ENCODE peak calls at places on chromosomes 3 and 15, in nine cellular contexts. Z is Panc1; N is ELR; P is stimulated activated CD8-positive, alpha-beta memory T cell treated with anti-CD3 and anti-CD28 coated beads, Interleukin-2, amount 100 ng/mL, for 1 hour; A is left lung; F is tibial artery; L is EL; R is iPS DF 6.9; V is A172. B is an unnamed sample.

GRCh38 chr3:127045435-127046045 is 62.6 kb downstream of the PLXNA1 start:
- DNase-seq in Z (no peak), N (no peak), P (no peak), A (no peak), F (no peak), L (no peak), R (no peak), V (no peak), B (no peak)

GRCh38 chr15:77907824-77908751 is 169.4 kb downstream of the TBC1D2B start:
- DNase-seq in Z (no peak), N (peak; percentile 80), P (peak; percentile 12), A (no peak), F (peak; percentile 20), L (peak; percentile 76), R (no peak), V (peak; percentile 69), B (no peak)

GRCh38 chr3:113084777-113085176 is 94.0 kb downstream of the GTPBP8 start:
- DNase-seq in Z (no peak), N (peak; percentile 33), P (no peak), A (peak; percentile 65), F (no peak), L (peak; percentile 78), R (no peak), V (peak; percentile 65), B (no peak)

GRCh38 chr3:98608029-98608428 is 14.6 kb upstream of the CPOX start:
- DNase-seq in Z (no peak), N (no peak), P (no peak), A (no peak), F (no peak), L (no peak), R (no peak), V (no peak), B (no peak)

GRCh38 chr3:184234224-184234623 is 4.8 kb downstream of the VWA5B2 start:
- DNase-seq in Z (no peak), N (peak; percentile 91), P (no peak), A (peak; percentile 85), F (no peak), L (peak; percentile 88), R (no peak), V (peak; percentile 94), B (no peak)

GRCh38 chr3:78268716-78269668 is 1229.1 kb downstream of the ROBO2 start:
- DNase-seq in Z (no peak), N (no peak), P (no peak), A (no peak), F (no peak), L (peak; percentile 26), R (no peak), V (no peak), B (no peak)

GRCh38 chr3:123687286-123687685 is 102.4 kb upstream of the HACD2 start:
- DNase-seq in Z (no peak), N (peak; percentile 52), P (no peak), A (no peak), F (no peak), L (peak; percentile 28), R (no peak), V (peak; percentile 46), B (no peak)

GRCh38 chr3:38446287-38446686 is 7.4 kb upstream of the ACVR2B start:
- DNase-seq in Z (no peak), N (no peak), P (no peak), A (no peak), F (no peak), L (no peak), R (no peak), V (no peak), B (no peak)

GRCh38 chr3:25552251-25552650 is 112.5 kb downstream of the TOP2B start:
- DNase-seq in Z (no peak), N (no peak), P (no peak), A (no peak), F (no peak), L (no peak), R (no peak), V (no peak), B (no peak)

GRCh38 chr15:57385923-57386390 is 9.7 kb downstream of the CGNL1 start:
- DNase-seq in Z (no peak), N (no peak), P (no peak), A (no peak), F (no peak), L (no peak), R (no peak), V (no peak), B (no peak)

GRCh38 chr15:39624806-39625205 is 43.9 kb downstream of the THBS1 start:
- DNase-seq in Z (peak; percentile 33), N (peak; percentile 93), P (peak; percentile 28), A (peak; percentile 55), F (peak; percentile 82), L (peak; percentile 90), R (no peak), V (peak; percentile 82), B (no peak)

GRCh38 chr3:57572096-57572495 is 16.0 kb downstream of the PDE12 start:
- DNase-seq in Z (no peak), N (no peak), P (no peak), A (no peak), F (no peak), L (no peak), R (no peak), V (no peak), B (no peak)

GRCh38 chr3:74636981-74637380 is 22.5 kb upstream of the CNTN3 start:
- DNase-seq in Z (no peak), N (no peak), P (no peak), A (no peak), F (no peak), L (peak; percentile 67), R (no peak), V (no peak), B (no peak)

GRCh38 chr3:122857019-122857418 is 62.1 kb downstream of the SLC49A4 start:
- DNase-seq in Z (no peak), N (peak; percentile 31), P (no peak), A (no peak), F (no peak), L (peak; percentile 5), R (no peak), V (no peak), B (no peak)

GRCh38 chr3:37626722-37627565 is 234.7 kb upstream of the CTDSPL start:
- DNase-seq in Z (no peak), N (no peak), P (no peak), A (no peak), F (no peak), L (no peak), R (no peak), V (no peak), B (no peak)

GRCh38 chr3:159740054-159740453 is 248.6 kb upstream of the IL12A start:
- DNase-seq in Z (no peak), N (no peak), P (no peak), A (no peak), F (no peak), L (no peak), R (no peak), V (peak; percentile 23), B (no peak)

GRCh38 chr15:40054056-40054745 is 15.2 kb upstream of the SRP14 start:
- DNase-seq in Z (no peak), N (peak; percentile 69), P (no peak), A (peak; percentile 33), F (no peak), L (no peak), R (no peak), V (no peak), B (no peak)

GRCh38 chr3:79517766-79518413 is 249.9 kb downstream of the ROBO1 start:
- DNase-seq in Z (no peak), N (peak; percentile 52), P (no peak), A (no peak), F (no peak), L (peak; percentile 40), R (peak; percentile 27), V (peak; percentile 19), B (no peak)

GRCh38 chr3:115659253-115659652 is 35.9 kb downstream of the GAP43 start:
- DNase-seq in Z (no peak), N (no peak), P (no peak), A (no peak), F (no peak), L (no peak), R (no peak), V (no peak), B (no peak)

GRCh38 chr3:64187065-64187959 is 38.0 kb downstream of the PRICKLE2 start:
- DNase-seq in Z (peak; percentile 82), N (peak; percentile 94), P (no peak), A (peak; percentile 56), F (no peak), L (peak; percentile 99), R (no peak), V (peak; percentile 98), B (peak; percentile 84)

GRCh38 chr15:67109141-67110034 is 44.0 kb downstream of the SMAD3 start:
- DNase-seq in Z (no peak), N (peak; percentile 94), P (no peak), A (peak; percentile 73), F (peak; percentile 72), L (peak; percentile 98), R (no peak), V (peak; percentile 88), B (no peak)

GRCh38 chr15:88894348-88894818 is 961 bp downstream of the HAPLN3 start:
- DNase-seq in Z (no peak), N (peak; percentile 41), P (peak; percentile 78), A (peak; percentile 62), F (peak; percentile 57), L (no peak), R (no peak), V (no peak), B (no peak)

GRCh38 chr3:168156479-168156878 is 60.8 kb upstream of the GOLIM4 start:
- DNase-seq in Z (no peak), N (no peak), P (no peak), A (no peak), F (no peak), L (no peak), R (no peak), V (no peak), B (no peak)

GRCh38 chr3:177603137-177603603 is 405.9 kb upstream of the TBL1XR1 start:
- DNase-seq in Z (no peak), N (no peak), P (no peak), A (no peak), F (no peak), L (no peak), R (no peak), V (no peak), B (no peak)

GRCh38 chr3:138310494-138310893 is 19.2 kb downstream of the NME9 start:
- DNase-seq in Z (no peak), N (no peak), P (no peak), A (no peak), F (no peak), L (no peak), R (no peak), V (no peak), B (no peak)